ENCODE peak calls at places on chromosomes 1 and 21, in four cellular contexts. H is erythroblast, X is GM13976, Z is amygdala. K is an unnamed sample.

GRCh38 chr1:117654485-117655219 is 48.8 kb downstream of the TENT5C start:
- DNase-seq in H (no peak), X (peak), Z (no peak), K (no peak)

GRCh38 chr21:43001316-43001715 is 27.0 kb downstream of the PKNOX1 start:
- DNase-seq in H (no peak), X (no peak), Z (no peak), K (no peak)

GRCh38 chr1:41149570-41149969 is 92.5 kb downstream of the SCMH1 start:
- DNase-seq in H (no peak), X (no peak), Z (no peak), K (no peak)

GRCh38 chr1:228155596-228156517 is 6.1 kb downstream of the GJC2 start:
- DNase-seq in H (no peak), X (no peak), Z (no peak), K (no peak)

GRCh38 chr1:35945327-35945726 is 14.4 kb downstream of the AGO3 start:
- DNase-seq in H (no peak), X (no peak), Z (no peak), K (no peak)

GRCh38 chr1:248421384-248421783 is 18.5 kb downstream of the OR2T1 start:
- DNase-seq in H (peak), X (no peak), Z (no peak), K (no peak)

GRCh38 chr21:46392921-46393320 is 65.8 kb upstream of the DIP2A start:
- DNase-seq in H (no peak), X (no peak), Z (no peak), K (peak)

GRCh38 chr1:234322979-234323378 is 50.3 kb upstream of the COA6 start:
- DNase-seq in H (peak), X (peak), Z (no peak), K (no peak)

GRCh38 chr1:183210678-183211077 is 24.6 kb downstream of the LAMC2 start:
- DNase-seq in H (no peak), X (no peak), Z (no peak), K (peak)

GRCh38 chr1:41444796-41445195 is 39.7 kb downstream of the EDN2 start:
- DNase-seq in H (no peak), X (no peak), Z (no peak), K (no peak)

GRCh38 chr21:37792046-37792445 is 124.2 kb downstream of the KCNJ6 start:
- DNase-seq in H (no peak), X (no peak), Z (no peak), K (no peak)

GRCh38 chr1:111736548-111737215 is 2.5 kb downstream of the INKA2 start:
- DNase-seq in H (no peak), X (no peak), Z (peak), K (peak)

GRCh38 chr1:61287014-61287413 is 204.7 kb downstream of the NFIA start:
- DNase-seq in H (no peak), X (no peak), Z (no peak), K (no peak)

GRCh38 chr1:248807067-248807737 is 18.5 kb downstream of the SH3BP5L start:
- DNase-seq in H (peak), X (peak), Z (no peak), K (peak)

GRCh38 chr1:234968470-234968869 is 160.2 kb downstream of the TOMM20 start:
- DNase-seq in H (no peak), X (no peak), Z (no peak), K (no peak)

GRCh38 chr1:211327341-211327921 is 798 bp downstream of the TRAF5 start:
- DNase-seq in H (peak), X (peak), Z (no peak), K (no peak)

GRCh38 chr1:107404756-107405155 is 263.9 kb downstream of the NTNG1 start:
- DNase-seq in H (no peak), X (no peak), Z (no peak), K (no peak)

GRCh38 chr21:15007716-15008296 is 57.0 kb downstream of the NRIP1 start:
- DNase-seq in H (no peak), X (no peak), Z (no peak), K (no peak)

GRCh38 chr21:42534901-42535378 is 21.3 kb downstream of the SLC37A1 start:
- DNase-seq in H (no peak), X (peak), Z (no peak), K (no peak)

GRCh38 chr1:151472852-151473731 is 13.8 kb upstream of the POGZ start:
- DNase-seq in H (peak), X (peak), Z (no peak), K (no peak)

GRCh38 chr1:157137773-157138219 is 399 bp downstream of the ETV3 start:
- DNase-seq in H (peak), X (peak), Z (no peak), K (no peak)

GRCh38 chr1:106637566-106637965 is 418.9 kb upstream of the PRMT6 start:
- DNase-seq in H (no peak), X (peak), Z (no peak), K (no peak)

GRCh38 chr1:41400235-41400634 is 39.0 kb downstream of the FOXO6 start:
- DNase-seq in H (no peak), X (no peak), Z (no peak), K (peak)

GRCh38 chr1:185735667-185736105 is 1.5 kb downstream of the HMCN1 start:
- DNase-seq in H (no peak), X (no peak), Z (no peak), K (no peak)

GRCh38 chr1:78038071-78038470 is 7.7 kb upstream of the GIPC2 start:
- DNase-seq in H (no peak), X (no peak), Z (no peak), K (no peak)

GRCh38 chr1:101907264-101907663 is 89.5 kb downstream of the OLFM3 start:
- DNase-seq in H (no peak), X (no peak), Z (no peak), K (no peak)

GRCh38 chr1:201331166-201331565 is 46.3 kb downstream of the TNNT2 start:
- DNase-seq in H (no peak), X (no peak), Z (no peak), K (no peak)

K was measured in NCI-H1694 treated with DMSO at 0.1 percent for 48 hours.